ENCODE peak calls at places on chromosomes 6 and 20, in five cellular contexts. E, K, B, C and G are unnamed samples.

GRCh38 chr6:56766806-56767178 is 124.1 kb upstream of the DST start:
- DNase-seq in E (no peak), K (no peak), B (no peak), C (no peak), G (no peak)

GRCh38 chr6:1757133-1757532 is 147.4 kb downstream of the FOXC1 start:
- DNase-seq in E (no peak), K (peak; percentile 29), B (no peak), C (no peak), G (no peak)

GRCh38 chr20:53872561-53873248 is 197.7 kb downstream of the BCAS1 start:
- DNase-seq in E (no peak), K (no peak), B (no peak), C (no peak), G (no peak)

GRCh38 chr6:149942461-149942829 is 631 bp downstream of the ULBP2 start:
- DNase-seq in E (no peak), K (no peak), B (no peak), C (no peak), G (peak; percentile 77)

GRCh38 chr20:4171538-4172116 is 156.3 kb upstream of the RNF24 start:
- DNase-seq in E (no peak), K (no peak), B (no peak), C (no peak), G (no peak)

GRCh38 chr6:8057793-8058192 is 6.4 kb downstream of the BLOC1S5 start:
- DNase-seq in E (no peak), K (no peak), B (no peak), C (no peak), G (no peak)

GRCh38 chr20:50163570-50164317 is 10.2 kb upstream of the PEDS1 start:
- DNase-seq in E (peak; percentile 86), K (no peak), B (no peak), C (no peak), G (peak; percentile 87)

GRCh38 chr20:44737116-44737515 is 8.5 kb upstream of the KCNK15 start:
- DNase-seq in E (no peak), K (no peak), B (no peak), C (no peak), G (no peak)

GRCh38 chr6:79313254-79313653 is 78.8 kb upstream of the HMGN3 start:
- DNase-seq in E (no peak), K (no peak), B (no peak), C (no peak), G (no peak)

GRCh38 chr6:138467901-138468300 is 31.4 kb downstream of the NHSL1 start:
- DNase-seq in E (no peak), K (no peak), B (no peak), C (no peak), G (no peak)

GRCh38 chr6:111987295-111987694 is 66.6 kb upstream of the CCN6 start:
- DNase-seq in E (no peak), K (peak; percentile 64), B (peak; percentile 54), C (no peak), G (no peak)

GRCh38 chr6:149450679-149451360 is 34.0 kb downstream of the ZC3H12D start:
- DNase-seq in E (peak; percentile 74), K (peak; percentile 26), B (no peak), C (peak; percentile 78), G (no peak)

GRCh38 chr6:145723646-145724045 is 11.7 kb downstream of the EPM2A start:
- DNase-seq in E (no peak), K (no peak), B (no peak), C (no peak), G (no peak)

GRCh38 chr6:154805288-154805911 is 72.2 kb downstream of the SCAF8 start:
- DNase-seq in E (no peak), K (no peak), B (no peak), C (no peak), G (no peak)

GRCh38 chr20:57682184-57683038 is 27.4 kb downstream of the PMEPA1 start:
- DNase-seq in E (no peak), K (no peak), B (no peak), C (no peak), G (no peak)

GRCh38 chr6:85355816-85356215 is 94.1 kb upstream of the NT5E start:
- DNase-seq in E (no peak), K (no peak), B (no peak), C (no peak), G (no peak)

GRCh38 chr6:75563032-75563431 is 38.6 kb upstream of the SENP6 start:
- DNase-seq in E (no peak), K (no peak), B (no peak), C (no peak), G (no peak)

GRCh38 chr6:17115251-17116089 is 13.6 kb downstream of the STMND1 start:
- DNase-seq in E (no peak), K (no peak), B (no peak), C (no peak), G (no peak)

GRCh38 chr20:15604406-15604805 is 968.8 kb downstream of the KIF16B start:
- DNase-seq in E (no peak), K (no peak), B (no peak), C (no peak), G (no peak)

GRCh38 chr6:2791124-2792050 is 26.2 kb downstream of the WRNIP1 start:
- DNase-seq in E (peak; percentile 83), K (peak; percentile 57), B (peak; percentile 40), C (no peak), G (no peak)

GRCh38 chr6:165689699-165690098 is 26.7 kb upstream of the PDE10A start:
- DNase-seq in E (no peak), K (no peak), B (no peak), C (no peak), G (no peak)

GRCh38 chr6:158050955-158051354 is 69.3 kb downstream of the SYNJ2 start:
- DNase-seq in E (no peak), K (no peak), B (no peak), C (no peak), G (peak; percentile 29)

GRCh38 chr6:25014806-25015560 is 79.2 kb upstream of the RIPOR2 start:
- DNase-seq in E (peak; percentile 78), K (peak; percentile 79), B (no peak), C (no peak), G (no peak)

GRCh38 chr6:136923116-136923953 is 1.2 kb downstream of the SLC35D3 start:
- DNase-seq in E (no peak), K (no peak), B (no peak), C (no peak), G (no peak)

GRCh38 chr6:16103708-16104107 is 25.2 kb upstream of the MYLIP start:
- DNase-seq in E (no peak), K (no peak), B (no peak), C (no peak), G (no peak)

GRCh38 chr20:10547276-10548114 is 112.4 kb downstream of the SLX4IP start:
- DNase-seq in E (no peak), K (no peak), B (no peak), C (no peak), G (no peak)

GRCh38 chr6:111559193-111560097 is 46.2 kb downstream of the TRAF3IP2 start:
- DNase-seq in E (no peak), K (no peak), B (no peak), C (no peak), G (no peak)

GRCh38 chr6:107230024-107230423 is 114.7 kb upstream of the BEND3 start:
- DNase-seq in E (no peak), K (no peak), B (no peak), C (no peak), G (no peak)

GRCh38 chr6:46879003-46879402 is 42.7 kb downstream of the ADGRF5 start:
- DNase-seq in E (no peak), K (no peak), B (no peak), C (no peak), G (no peak)

GRCh38 chr20:43183526-43183925 is 6.2 kb downstream of the PTPRT start:
- DNase-seq in E (no peak), K (no peak), B (no peak), C (no peak), G (no peak)

GRCh38 chr6:87154641-87155271 is 609 bp upstream of the ZNF292 start:
- DNase-seq in E (no peak), K (no peak), B (no peak), C (no peak), G (no peak)
- TF ChIP-seq POLR2A in E (no peak), K (no peak), B (no peak), C (no peak), G (no peak)

GRCh38 chr20:13694420-13695150 is 55.9 kb upstream of the TASP1 start:
- DNase-seq in E (no peak), K (peak; percentile 47), B (no peak), C (no peak), G (no peak)
- H3K27ac ChIP-seq in E (no peak overlapping the region), K (peak overlapping the region; percentile 25), B (no peak overlapping the region), C (no peak overlapping the region), G (no peak overlapping the region)

DNA sequence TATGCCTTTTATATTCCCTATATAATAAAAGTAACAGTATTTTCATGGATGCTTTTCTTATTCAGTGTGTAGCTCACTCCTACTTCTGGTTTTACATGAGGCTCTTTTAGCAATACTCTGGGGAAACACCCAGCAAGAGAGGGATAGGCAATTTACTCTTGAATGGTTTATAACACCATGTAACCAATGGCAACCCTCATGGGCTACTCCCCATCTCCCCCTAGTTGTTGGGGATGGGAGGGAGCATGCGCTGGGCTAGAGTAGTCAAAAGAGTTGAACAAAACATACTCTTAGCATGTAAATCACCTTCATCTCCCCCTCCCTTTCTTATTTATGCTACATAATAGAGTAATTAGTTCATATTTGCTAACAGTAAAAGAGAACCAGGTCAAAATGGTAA is 140.1 kb upstream of the LRFN2 start:
- DNase-seq in E (no peak), K (no peak), B (no peak), C (no peak), G (no peak)
- TF ChIP-seq POLR2AphosphoS5 in E (no peak), K (no peak), B (no peak), C (no peak), G (no peak)

DNA sequence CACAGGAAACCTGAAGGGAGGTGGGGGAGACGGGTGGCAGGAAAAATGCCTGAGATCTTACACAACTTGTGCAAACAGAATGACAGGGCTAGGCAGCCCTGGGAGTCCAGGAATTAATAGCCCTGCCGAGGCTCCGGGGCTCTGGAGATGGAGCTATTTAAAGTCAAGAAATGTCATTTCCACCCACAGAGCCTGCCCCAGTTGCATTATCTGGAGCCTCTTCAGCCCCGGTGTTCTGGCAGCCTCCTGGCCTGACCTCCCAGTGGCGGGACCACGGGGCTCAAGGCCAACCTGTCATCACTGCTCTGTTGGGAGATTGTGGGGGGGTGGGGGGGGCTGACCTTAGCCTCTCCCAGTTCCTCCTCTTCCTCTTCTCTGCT is 28.5 kb upstream of the SCUBE3 start:
- DNase-seq in E (no peak), K (no peak), B (no peak), C (no peak), G (no peak)
- TF ChIP-seq POLR2A in E (no peak), K (no peak), B (no peak), C (no peak), G (no peak)

GRCh38 chr6:34484391-34484790 is 18.5 kb downstream of the PACSIN1 start:
- DNase-seq in E (no peak), K (no peak), B (no peak), C (no peak), G (no peak)
- H3K27ac ChIP-seq in E (no peak overlapping the region), K (no peak overlapping the region), B (no peak overlapping the region), C (no peak overlapping the region), G (no peak overlapping the region)